ENCODE peak calls at places on chromosomes 12 and 14, in four cellular contexts. I is HepG2, D is A549, J is K562. Z is an unnamed sample.

GRCh38 chr12:116922194-116922897 is 11.6 kb downstream of the FBXW8 start:
- DNase-seq in I (no peak), D (no peak), J (no peak), Z (no peak)

GRCh38 chr14:28820677-28821076 is 54.1 kb downstream of the FOXG1 start:
- DNase-seq in I (no peak), D (no peak), J (no peak), Z (no peak)

GRCh38 chr14:50363734-50364113 is 33.0 kb downstream of the CDKL1 start:
- DNase-seq in I (no peak), D (no peak), J (no peak), Z (peak; percentile 80)

GRCh38 chr12:113231275-113232231 is 10.3 kb downstream of the TPCN1 start:
- DNase-seq in I (peak; percentile 79), D (peak; percentile 36), J (peak; percentile 84), Z (no peak)

GRCh38 chr12:48198619-48198973 is 4.5 kb downstream of the OR10AD1 start:
- DNase-seq in I (no peak), D (no peak), J (peak; percentile 54), Z (no peak)

GRCh38 chr14:67502867-67503266 is 14.3 kb upstream of the TMEM229B start:
- DNase-seq in I (no peak), D (no peak), J (no peak), Z (no peak)

GRCh38 chr12:118038122-118038521 is 21.6 kb downstream of the RFC5 start:
- DNase-seq in I (no peak), D (no peak), J (no peak), Z (no peak)

GRCh38 chr12:62731378-62731710 is 203.6 kb downstream of the PPM1H start:
- DNase-seq in I (no peak), D (no peak), J (no peak), Z (no peak)

GRCh38 chr14:105021656-105022275 is 883 bp upstream of the CDCA4 start:
- DNase-seq in I (peak; percentile 47), D (peak; percentile 84), J (peak; percentile 73), Z (peak; percentile 76)

GRCh38 chr14:21229821-21230220 is 39.4 kb downstream of the HNRNPC start:
- DNase-seq in I (no peak), D (no peak), J (no peak), Z (peak; percentile 25)

GRCh38 chr12:107025691-107026090 is 38.7 kb upstream of the MTERF2 start:
- DNase-seq in I (no peak), D (no peak), J (no peak), Z (no peak)

GRCh38 chr12:51293693-51294092 is 23.5 kb upstream of the SMAGP start:
- DNase-seq in I (no peak), D (no peak), J (peak; percentile 47), Z (no peak)

GRCh38 chr12:104888892-104889291 is 69.2 kb downstream of the SLC41A2 start:
- DNase-seq in I (no peak), D (no peak), J (no peak), Z (no peak)

GRCh38 chr14:37623552-37623951 is 28.1 kb downstream of the TTC6 start:
- DNase-seq in I (no peak), D (peak; percentile 45), J (no peak), Z (no peak)

GRCh38 chr14:33682746-33683145 is 268.1 kb downstream of the EGLN3 start:
- DNase-seq in I (no peak), D (no peak), J (no peak), Z (no peak)

GRCh38 chr12:49869816-49870500 is 27.1 kb upstream of the BCDIN3D start:
- DNase-seq in I (no peak), D (no peak), J (no peak), Z (no peak)

GRCh38 chr12:49057888-49058287 is 2.7 kb downstream of the KMT2D start:
- DNase-seq in I (no peak), D (no peak), J (peak; percentile 30), Z (peak; percentile 47)

GRCh38 chr14:52960627-52961026 is 9.8 kb upstream of the FERMT2 start:
- DNase-seq in I (no peak), D (no peak), J (no peak), Z (no peak)

GRCh38 chr14:32722631-32723183 is 216.0 kb upstream of the NPAS3 start:
- DNase-seq in I (no peak), D (no peak), J (no peak), Z (no peak)

GRCh38 chr12:28108599-28108998 is 81.7 kb upstream of the CCDC91 start:
- DNase-seq in I (no peak), D (no peak), J (peak; percentile 40), Z (no peak)

GRCh38 chr12:29639893-29640495 is 142.5 kb upstream of the OVCH1 start:
- DNase-seq in I (no peak), D (no peak), J (no peak), Z (no peak)

GRCh38 chr14:72164420-72165150 is 232.4 kb downstream of the RGS6 start:
- DNase-seq in I (no peak), D (no peak), J (no peak), Z (no peak)

GRCh38 chr14:78763746-78764145 is 593.6 kb downstream of the NRXN3 start:
- DNase-seq in I (no peak), D (no peak), J (no peak), Z (no peak)

DNA sequence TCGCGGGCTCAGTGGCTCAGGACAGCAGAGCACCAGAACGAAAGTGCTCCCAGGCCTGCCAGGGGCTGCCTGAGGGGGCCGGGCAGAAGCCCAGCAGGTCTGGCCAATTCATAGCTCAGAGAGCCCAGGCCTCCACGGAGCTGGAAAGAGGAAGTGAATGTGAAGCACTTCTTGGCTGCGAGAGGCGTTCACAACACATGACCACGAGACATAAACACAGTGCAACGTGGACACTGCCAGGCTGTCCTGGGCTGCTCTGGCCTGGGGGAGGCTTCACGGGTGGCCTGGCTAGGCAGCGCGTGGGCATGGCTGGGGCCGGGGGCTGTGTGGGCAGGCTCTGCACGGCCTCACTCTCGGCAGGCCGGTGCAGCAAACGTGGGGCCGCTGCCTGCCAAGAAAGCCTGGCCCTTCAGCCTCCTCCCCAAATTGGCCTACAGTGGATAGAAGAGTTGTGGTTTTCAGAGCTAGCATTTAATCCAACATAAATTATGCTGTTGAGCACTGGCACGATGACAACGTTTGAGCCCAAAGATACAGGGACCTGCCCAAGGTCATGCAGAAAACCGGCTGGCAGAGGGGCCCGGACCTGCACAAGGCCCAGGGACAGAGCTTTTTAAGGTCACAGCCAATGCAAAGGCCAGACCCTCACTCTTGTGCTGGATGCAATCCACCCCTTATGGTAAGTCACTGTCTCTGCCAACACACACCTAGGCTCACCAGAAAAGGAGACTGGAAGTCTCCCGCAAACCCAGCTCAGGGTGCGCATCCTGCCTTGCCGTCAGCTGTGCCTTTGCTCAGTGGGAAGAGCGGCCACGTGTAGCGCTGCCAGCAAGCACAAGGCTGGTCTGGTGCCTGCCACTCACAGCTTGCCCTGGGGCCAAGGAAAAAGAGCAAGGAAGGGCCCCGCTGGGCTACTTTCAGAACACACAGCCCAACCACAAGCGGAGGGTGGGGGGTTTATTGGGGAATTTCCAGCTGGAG is 8.6 kb downstream of the SLC25A29 start:
- DNase-seq in I (no peak), D (no peak), J (peak; percentile 33), Z (peak; percentile 89)
- TF ChIP-seq CTCF in I (no peak), D (no peak), J (no peak), Z (no peak)

DNA sequence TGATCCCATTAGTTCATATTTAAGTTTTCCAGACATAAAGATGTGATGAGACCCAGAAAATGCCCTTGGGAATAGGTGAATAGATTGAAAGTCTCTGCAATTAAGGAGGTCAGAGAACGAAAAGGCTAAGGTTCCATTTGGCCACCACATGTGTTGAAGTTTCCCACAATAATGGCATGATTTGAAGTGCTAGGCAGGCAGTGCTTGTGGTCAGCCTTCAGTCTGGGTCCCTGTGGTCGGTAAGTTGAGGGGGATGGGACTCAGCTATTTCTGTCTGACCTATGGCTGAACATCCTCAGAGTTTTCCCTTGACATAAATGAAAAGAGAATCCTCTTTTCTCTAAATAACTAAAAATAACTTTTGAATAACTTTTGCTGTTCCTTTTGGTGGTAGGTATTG is 92.4 kb downstream of the PELI2 start:
- DNase-seq in I (no peak), D (no peak), J (no peak), Z (no peak)
- TF ChIP-seq MYC in I (no peak), D (no peak), J (no peak), Z (no peak)

GRCh38 chr12:30927210-30927576 is 645 bp downstream of the TSPAN11 start:
- DNase-seq in I (no peak), D (no peak), J (no peak), Z (no peak)

GRCh38 chr12:30928356-30929264 is 2.1 kb downstream of the TSPAN11 start:
- DNase-seq in I (no peak), D (no peak), J (no peak), Z (no peak)

GRCh38 chr12:30923057-30923456 is 3.5 kb upstream of the TSPAN11 start:
- DNase-seq in I (no peak), D (no peak), J (no peak), Z (no peak)

GRCh38 chr12:30926243-30927209 is at the start of gene TSPAN11:
- DNase-seq in I (no peak), D (no peak), J (no peak), Z (no peak)

GRCh38 chr12:30925607-30926242 is 823 bp upstream of the TSPAN11 start:
- DNase-seq in I (no peak), D (no peak), J (no peak), Z (no peak)
- H3K4me3 ChIP-seq in I (peak overlapping the region; percentile 52), D (no peak overlapping the region), J (no peak overlapping the region), Z (no peak overlapping the region)

GRCh38 chr12:7146906-7147305 is 16.7 kb downstream of the CLSTN3 start:
- DNase-seq in I (no peak), D (no peak), J (no peak), Z (no peak)

GRCh38 chr12:7144414-7145120 is 14.4 kb downstream of the CLSTN3 start:
- DNase-seq in I (no peak), D (peak; percentile 48), J (peak; percentile 64), Z (peak; percentile 53)

GRCh38 chr12:7143564-7143963 is 13.4 kb downstream of the CLSTN3 start:
- DNase-seq in I (no peak), D (no peak), J (no peak), Z (no peak)

GRCh38 chr12:7145671-7146070 is 15.5 kb downstream of the CLSTN3 start:
- DNase-seq in I (no peak), D (no peak), J (no peak), Z (no peak)

GRCh38 chr12:7146228-7146627 is 16.1 kb downstream of the CLSTN3 start:
- DNase-seq in I (no peak), D (no peak), J (no peak), Z (no peak)
- TF ChIP-seq CTCF in I (no peak), D (no peak), J (no peak), Z (no peak)

DNA sequence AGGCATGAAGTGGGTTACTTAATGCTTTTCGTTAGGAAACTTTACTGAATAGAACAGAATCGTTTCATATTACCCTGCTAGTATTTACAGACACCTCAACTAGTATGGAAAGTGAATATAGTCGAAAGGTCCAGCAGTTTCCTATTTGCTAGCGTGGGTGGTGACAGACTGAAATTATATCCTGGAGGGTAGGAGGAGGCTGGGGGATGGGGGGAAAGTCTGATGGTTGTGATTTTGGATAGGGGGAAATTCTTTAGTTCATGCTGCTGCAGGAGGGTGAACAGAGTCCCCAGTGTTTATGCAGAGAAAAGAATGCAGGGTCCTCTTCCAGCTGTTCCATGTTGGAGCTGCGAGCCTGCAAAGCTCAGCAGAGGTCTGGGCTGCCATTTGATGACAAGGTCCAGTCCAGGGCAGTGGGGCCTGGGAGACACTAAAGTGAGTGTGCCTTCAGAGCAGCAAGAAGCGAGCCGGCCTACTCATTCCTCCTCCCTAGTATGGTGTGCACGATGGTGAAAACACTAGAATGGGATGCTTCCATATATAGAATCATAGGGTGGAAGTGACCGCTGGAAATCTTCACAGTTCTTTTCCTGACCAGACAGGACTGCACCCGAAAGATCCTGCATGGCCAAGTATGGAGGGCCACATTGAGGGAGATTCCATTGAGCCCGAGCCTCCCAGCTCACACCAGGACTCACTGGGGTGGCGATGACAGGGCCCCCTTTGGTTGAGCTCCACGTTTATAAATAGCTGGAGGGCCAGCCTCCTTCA is 2.1 kb downstream of the SAMD4A start:
- DNase-seq in I (peak; percentile 31), D (no peak), J (peak; percentile 23), Z (no peak)
- TF ChIP-seq MYC in I (no peak), D (no peak), J (no peak), Z (no peak)

GRCh38 chr14:100388137-100389050 is 65.3 kb downstream of the SLC25A47 start:
- DNase-seq in I (no peak), D (peak; percentile 27), J (peak; percentile 30), Z (no peak)
- H3K4me3 ChIP-seq in I (no peak overlapping the region), D (no peak overlapping the region), J (peak overlapping the region; percentile 7), Z (no peak overlapping the region)